ENCODE peak calls at places on chromosomes 4 and X, in four cellular contexts. U is left lung; Q is CD8-positive, alpha-beta T cell; C is right lobe of liver. X is an unnamed sample. For H3K4me1, the result is how much of the 10 kb centered on the place peaks cover.

GRCh38 chr4:18844726-18845125 is 823.2 kb upstream of the LCORL start:
- DNase-seq in U (no peak), C (no peak), Q (no peak), X (no peak)

GRCh38 chr4:40507977-40508376 is 121.7 kb downstream of the RBM47 start:
- DNase-seq in U (no peak), Q (no peak), C (no peak), X (peak)

GRCh38 chrX:127782904-127783303 is 269.3 kb downstream of the ACTRT1 start:
- DNase-seq in U (no peak), Q (no peak), C (no peak), X (no peak)

GRCh38 chrX:70808942-70809940 is 99.3 kb downstream of the TEX11 start:
- DNase-seq in C (no peak), Q (no peak), U (no peak), X (no peak)

GRCh38 chr4:111031180-111031579 is 408.3 kb upstream of the PITX2 start:
- DNase-seq in Q (no peak), C (no peak), U (no peak), X (no peak)

GRCh38 chr4:158861766-158862165 is 92.9 kb downstream of the FNIP2 start:
- DNase-seq in Q (no peak), C (no peak), U (no peak), X (no peak)

GRCh38 chr4:145179201-145179860 is 1.1 kb downstream of the OTUD4 start:
- DNase-seq in C (peak), U (peak), Q (peak), X (peak)

GRCh38 chrX:1394731-1395501 is 3.0 kb upstream of the SLC25A6 start:
- DNase-seq in C (no peak), U (peak), Q (no peak), X (peak)

GRCh38 chr4:39524420-39524957 is 2.8 kb downstream of the UGDH start:
- DNase-seq in C (no peak), Q (no peak), U (no peak), X (no peak)

GRCh38 chr4:72067051-72067450 is 35.3 kb downstream of the NPFFR2 start:
- DNase-seq in C (no peak), Q (no peak), U (peak), X (peak)

GRCh38 chrX:8971116-8971515 is 62.8 kb downstream of the FAM9B start:
- DNase-seq in Q (no peak), C (no peak), U (no peak), X (no peak)

GRCh38 chr4:2931765-2932560 is 31.2 kb downstream of the NOP14 start:
- DNase-seq in C (peak), U (peak), Q (no peak), X (peak)

GRCh38 chrX:135340827-135341226 is 31.5 kb downstream of the ETDC start:
- DNase-seq in U (no peak), Q (no peak), C (no peak), X (no peak)

GRCh38 chr4:113169368-113169767 is 119.9 kb downstream of the ANK2 start:
- DNase-seq in Q (no peak), U (no peak), C (no peak), X (no peak)

GRCh38 chr4:115121351-115122043 is 8.1 kb upstream of the NDST4 start:
- DNase-seq in Q (no peak), C (no peak), U (no peak), X (no peak)

GRCh38 chrX:129665916-129666644 is 11.3 kb upstream of the APLN start:
- DNase-seq in C (no peak), U (no peak), Q (no peak), X (no peak)

GRCh38 chr4:6716958-6717655 is 1.1 kb downstream of the BLOC1S4 start:
- DNase-seq in U (no peak), C (no peak), Q (no peak), X (no peak)

GRCh38 chr4:54099959-54100606 is at the start of gene GSX2:
- DNase-seq in U (no peak), C (peak), Q (no peak), X (no peak)
- H3K4me1 ChIP-seq in U (under half), C (under half), Q (under half), X (under half)

DNA sequence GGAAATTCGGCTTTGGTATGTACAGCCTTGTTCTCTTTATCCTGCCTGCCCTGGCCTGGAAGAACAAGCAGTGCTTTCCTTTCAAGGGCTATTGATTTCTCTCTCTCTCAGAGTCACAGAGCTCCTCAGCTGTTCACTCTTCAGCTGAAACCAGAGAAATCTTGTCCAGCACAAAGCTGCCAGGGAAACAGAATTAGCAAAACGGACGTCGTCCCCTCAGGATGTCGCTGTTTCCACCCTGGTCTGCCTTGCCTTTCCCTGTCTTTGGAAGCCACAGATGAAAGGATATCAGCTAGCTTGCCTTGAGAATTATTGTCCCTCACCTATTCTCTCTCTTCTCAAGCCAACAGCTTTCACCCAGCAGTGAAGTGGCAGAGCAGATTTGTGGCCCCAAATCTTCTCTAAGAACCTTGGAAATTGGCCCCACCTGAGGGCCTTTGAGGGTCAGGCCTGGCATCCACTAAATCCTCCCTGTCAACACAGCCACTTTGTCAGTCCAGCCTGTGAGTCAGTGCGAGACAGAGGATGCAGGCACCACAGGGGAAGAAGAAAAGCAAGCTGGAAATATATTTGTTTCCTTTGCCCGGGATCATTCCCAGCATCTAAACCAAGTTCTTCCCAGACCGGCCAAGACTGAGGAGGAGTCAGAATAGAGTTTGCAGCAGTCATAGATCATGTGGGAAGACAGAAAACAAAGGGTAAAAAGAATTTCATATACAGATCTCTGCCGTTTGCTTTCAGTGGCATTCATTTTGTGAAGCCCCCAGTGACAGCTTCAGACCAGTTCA is 63.8 kb upstream of the MTM1 start:
- DNase-seq in Q (no peak), U (no peak), C (no peak), X (no peak)
- TF ChIP-seq CTCF in Q (no peak), U (no peak), C (no peak), X (no peak)

GRCh38 chrX:136754641-136755040 is 26.1 kb downstream of the ARHGEF6 start:
- DNase-seq in C (no peak), Q (no peak), U (no peak), X (no peak)

GRCh38 chrX:136747003-136747986 is 33.4 kb downstream of the ARHGEF6 start:
- DNase-seq in Q (no peak), U (no peak), C (no peak), X (no peak)

GRCh38 chrX:136755411-136755810 is 25.3 kb downstream of the ARHGEF6 start:
- DNase-seq in U (no peak), C (no peak), Q (no peak), X (no peak)

GRCh38 chrX:136750364-136750763 is 30.4 kb downstream of the ARHGEF6 start:
- DNase-seq in C (no peak), U (no peak), Q (no peak), X (no peak)

GRCh38 chrX:136752796-136753195 is 27.9 kb downstream of the ARHGEF6 start:
- DNase-seq in U (no peak), C (no peak), Q (no peak), X (no peak)
- H3K27ac ChIP-seq in U (no peak), C (no peak), Q (no peak), X (no peak)

GRCh38 chr4:17066241-17066640 is 167.8 kb upstream of the LDB2 start:
- DNase-seq in Q (no peak), C (no peak), U (no peak), X (no peak)
- H3K4me1 ChIP-seq in Q (under half), C (under half), U (under half), X (under half)

DNA sequence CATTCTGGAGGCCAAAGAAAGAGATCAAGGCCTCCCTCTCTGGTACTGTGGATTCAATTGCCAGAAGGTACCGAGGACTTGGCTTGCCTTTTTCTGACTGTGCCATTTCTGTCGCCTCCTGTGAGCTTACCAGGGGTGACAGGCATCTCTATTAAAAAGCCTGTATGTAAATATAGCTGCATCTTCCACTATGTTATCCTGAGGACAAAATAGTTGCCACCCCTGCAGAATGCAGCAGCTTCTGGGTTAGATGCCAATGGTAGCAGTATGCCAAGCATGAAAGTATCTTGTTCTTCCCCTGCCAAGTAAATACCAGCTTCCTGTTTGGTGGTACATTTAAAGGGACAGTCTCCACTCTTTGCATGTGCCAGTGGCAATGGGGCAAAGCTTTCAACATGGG is 10.7 kb downstream of the TRPC5OS start:
- DNase-seq in C (no peak), Q (no peak), U (no peak), X (no peak)
- TF ChIP-seq CTCF in C (no peak), Q (no peak), U (no peak), X (no peak)

X was measured in pancreas.